ENCODE peak calls at places on chromosomes 13 and 19, in seven cellular contexts. Q is fibroblast of the aortic adventitia, A is cardiac muscle cell, H is fibroblast of lung, I is left ventricle myocardium inferior, C is lower leg skin, Z is dorsolateral prefrontal cortex. K is an unnamed sample.

GRCh38 chr13:27962128-27962841 is 6.8 kb downstream of the CDX2 start:
- DNase-seq in I (no peak), A (no peak), H (no peak), C (no peak), Z (no peak), Q (no peak), K (no peak)

GRCh38 chr13:96020155-96020575 is 33.0 kb downstream of the UGGT2 start:
- DNase-seq in H (peak; percentile 64), I (no peak), C (peak; percentile 20), A (peak; percentile 84), Q (peak; percentile 83), Z (no peak), K (peak; percentile 88)

GRCh38 chr13:93881418-93881817 is 598.1 kb downstream of the DCT start:
- DNase-seq in H (peak; percentile 36), C (no peak), Z (no peak), I (no peak), Q (no peak), A (peak; percentile 16), K (peak; percentile 17)

GRCh38 chr19:28242317-28242927 is 970.5 kb downstream of the UQCRFS1 start:
- DNase-seq in C (no peak), I (no peak), A (peak; percentile 60), Z (no peak), H (peak; percentile 17), Q (peak; percentile 59), K (peak; percentile 46)

GRCh38 chr19:45676851-45677263 is 8.8 kb downstream of the GIPR start:
- DNase-seq in C (no peak), A (no peak), Q (no peak), Z (no peak), I (no peak), H (no peak), K (no peak)

GRCh38 chr13:75581874-75582640 is 32.5 kb downstream of the UCHL3 start:
- DNase-seq in C (no peak), I (no peak), Q (no peak), Z (no peak), H (peak; percentile 57), A (no peak), K (no peak)

GRCh38 chr19:51830263-51830662 is 35.3 kb downstream of the FPR3 start:
- DNase-seq in H (no peak), Z (no peak), C (no peak), I (no peak), Q (peak; percentile 14), A (peak; percentile 57), K (peak; percentile 42)

GRCh38 chr19:16134510-16134909 is 9.0 kb upstream of the HSH2D start:
- DNase-seq in C (no peak), I (no peak), Z (no peak), Q (no peak), H (no peak), A (no peak), K (no peak)

GRCh38 chr19:33284756-33285155 is 17.6 kb downstream of the CEBPA start:
- DNase-seq in I (no peak), Q (no peak), A (no peak), H (no peak), C (no peak), Z (no peak), K (no peak)

GRCh38 chr19:33282036-33282686 is 20.2 kb downstream of the CEBPA start:
- DNase-seq in H (no peak), Z (no peak), C (no peak), I (no peak), A (no peak), Q (no peak), K (no peak)

GRCh38 chr19:33285441-33285927 is 16.9 kb downstream of the CEBPA start:
- DNase-seq in Z (no peak), H (no peak), Q (no peak), C (no peak), A (no peak), I (no peak), K (no peak)

GRCh38 chr19:33283578-33283977 is 18.8 kb downstream of the CEBPA start:
- DNase-seq in C (no peak), I (no peak), Z (no peak), H (no peak), Q (no peak), A (no peak), K (no peak)

GRCh38 chr19:33284146-33284643 is 18.1 kb downstream of the CEBPA start:
- DNase-seq in I (no peak), Q (no peak), C (no peak), Z (no peak), H (no peak), A (no peak), K (no peak)
- H3K4me3 ChIP-seq in I (no peak overlapping the region), Q (no peak overlapping the region), C (no peak overlapping the region), Z (no peak overlapping the region), H (no peak overlapping the region), A (no peak overlapping the region), K (no peak overlapping the region)

GRCh38 chr19:8831832-8832131 is 322 bp downstream of the ZNF558 start:
- DNase-seq in A (no peak), Q (no peak), I (no peak), C (peak; percentile 26), H (no peak), Z (no peak), K (no peak)
- H3K4me3 ChIP-seq in A (no peak overlapping the region), Q (peak overlapping the region; percentile 79), I (peak overlapping the region; percentile 94), C (peak overlapping the region; percentile 68), H (peak overlapping the region; percentile 89), Z (peak overlapping the region; percentile 97), K (peak overlapping the region; percentile 81)

GRCh38 chr19:11356074-11356397 is 804 bp downstream of the PLPPR2 start:
- DNase-seq in H (no peak), I (no peak), Q (no peak), A (no peak), C (no peak), Z (no peak), K (no peak)
- H3K4me3 ChIP-seq in H (peak overlapping the region; percentile 54), I (peak overlapping the region; percentile 77), Q (peak overlapping the region; percentile 94), A (no peak overlapping the region), C (no peak overlapping the region), Z (peak overlapping the region; percentile 65), K (peak overlapping the region; percentile 81)

GRCh38 chr13:34129422-34129821 is 311.5 kb downstream of the RFC3 start:
- DNase-seq in A (no peak), H (no peak), I (no peak), C (no peak), Q (no peak), Z (no peak), K (no peak)

GRCh38 chr13:34128661-34129060 is 310.7 kb downstream of the RFC3 start:
- DNase-seq in C (no peak), I (no peak), A (no peak), Q (no peak), Z (no peak), H (no peak), K (no peak)

GRCh38 chr13:34124912-34125311 is 307.0 kb downstream of the RFC3 start:
- DNase-seq in Q (no peak), C (no peak), H (no peak), Z (no peak), I (no peak), A (no peak), K (no peak)

DNA sequence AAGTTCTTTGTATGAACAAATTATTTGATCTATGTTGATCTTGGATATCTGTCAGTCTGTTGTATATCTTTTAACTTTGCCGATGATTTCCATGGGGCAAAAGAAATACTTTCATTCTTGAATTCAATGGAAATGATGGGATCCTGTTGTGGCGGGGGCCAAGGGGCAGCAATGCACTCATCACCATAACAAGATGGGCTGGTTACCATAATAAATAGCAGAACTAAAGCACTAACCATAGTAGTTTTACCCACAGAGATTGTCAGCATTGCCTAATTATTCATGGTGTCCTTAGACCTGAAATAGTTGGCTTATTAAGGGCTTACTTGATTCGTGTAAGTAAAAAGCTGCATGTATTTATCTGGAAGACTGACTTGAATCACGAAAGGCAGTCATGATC is 309.6 kb downstream of the RFC3 start:
- DNase-seq in A (no peak), H (no peak), C (no peak), Z (no peak), I (no peak), Q (no peak), K (no peak)
- H3K4me3 ChIP-seq in A (no peak overlapping the region), H (no peak overlapping the region), C (no peak overlapping the region), Z (no peak overlapping the region), I (no peak overlapping the region), Q (no peak overlapping the region), K (no peak overlapping the region)

DNA sequence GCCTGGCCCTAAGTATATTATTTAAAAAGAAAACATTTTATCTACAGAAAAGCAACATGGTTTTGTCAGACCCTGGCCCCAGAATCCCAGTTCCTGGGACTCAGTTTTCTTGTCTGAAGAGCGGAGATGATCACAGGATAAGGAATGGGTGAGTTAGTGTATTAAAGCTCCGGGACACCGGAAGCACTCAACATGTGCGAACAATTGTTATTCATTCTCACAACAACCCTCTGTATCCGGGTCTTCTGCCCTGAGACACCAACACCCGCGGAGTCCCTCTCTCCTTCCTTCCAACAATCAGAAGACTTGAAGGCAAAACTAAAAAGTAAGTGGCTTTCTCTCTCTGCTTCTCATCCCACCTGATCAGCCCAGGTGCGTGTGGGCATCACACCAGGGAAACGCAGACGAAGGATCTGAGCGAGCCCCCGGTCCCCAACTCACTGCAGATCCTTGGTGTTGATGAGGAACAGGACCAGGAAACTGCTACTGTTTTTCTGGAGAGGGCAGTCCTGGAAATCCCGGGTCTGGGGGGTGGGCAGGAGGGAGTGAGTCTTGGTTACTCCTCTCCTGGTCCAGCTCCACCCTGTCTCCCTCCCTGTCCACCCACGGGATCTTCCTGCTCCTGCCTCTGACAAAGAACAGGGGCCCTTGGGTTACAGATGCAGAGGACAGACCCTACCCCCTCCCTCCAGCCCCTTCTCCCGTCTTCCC is 2.0 kb downstream of the GPR108 start:
- DNase-seq in C (no peak), Q (no peak), A (no peak), H (no peak), I (no peak), Z (no peak), K (no peak)
- H3K4me3 ChIP-seq in C (no peak overlapping the region), Q (peak overlapping the region; percentile 89), A (no peak overlapping the region), H (no peak overlapping the region), I (no peak overlapping the region), Z (no peak overlapping the region), K (peak overlapping the region; percentile 97)

DNA sequence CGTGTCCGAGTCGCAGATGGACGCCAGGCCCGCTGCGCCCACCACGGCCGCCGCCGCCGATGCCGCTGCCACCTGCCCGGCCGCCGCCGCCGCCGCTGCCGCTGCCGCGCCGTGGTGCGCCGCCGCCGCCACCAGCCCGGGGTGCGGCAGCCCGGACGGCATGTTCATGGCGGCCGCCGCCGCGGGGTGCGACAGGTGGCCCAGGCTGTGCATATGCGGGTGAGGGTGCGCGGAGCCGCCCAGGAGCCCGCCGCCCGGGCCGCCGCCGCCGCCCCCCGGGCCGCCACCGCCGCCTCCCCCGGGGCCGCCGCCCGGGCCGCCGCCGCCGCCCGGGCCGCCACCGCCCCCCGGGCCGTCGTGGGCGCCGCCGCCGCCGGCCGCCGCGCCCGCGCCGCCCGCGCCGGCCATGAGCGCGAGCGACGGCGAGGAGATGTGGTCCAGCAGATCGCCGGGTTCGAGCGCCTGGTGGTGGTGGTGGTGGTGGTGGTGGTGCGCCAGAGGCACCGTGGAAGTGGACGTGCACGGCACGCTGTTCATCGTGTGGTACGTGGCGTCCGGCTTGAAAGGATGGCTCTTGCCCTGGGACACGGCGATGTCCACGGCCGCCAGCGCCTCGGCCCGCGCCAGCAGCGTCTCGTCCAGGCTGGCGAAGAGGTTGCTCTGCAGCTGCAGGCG is 1.3 kb downstream of the POU4F1 start:
- DNase-seq in A (no peak), I (no peak), Z (no peak), Q (no peak), H (no peak), C (no peak), K (no peak)
- H3K4me3 ChIP-seq in A (peak overlapping the region; percentile 20), I (peak overlapping the region; percentile 56), Z (no peak overlapping the region), Q (no peak overlapping the region), H (no peak overlapping the region), C (no peak overlapping the region), K (no peak overlapping the region)

GRCh38 chr19:33800012-33800680 is 3.5 kb downstream of the KCTD15 start:
- DNase-seq in Q (no peak), H (no peak), C (no peak), A (no peak), I (no peak), Z (no peak), K (no peak)
- H3K4me3 ChIP-seq in Q (no peak overlapping the region), H (no peak overlapping the region), C (no peak overlapping the region), A (no peak overlapping the region), I (peak overlapping the region; percentile 88), Z (no peak overlapping the region), K (no peak overlapping the region)